ENCODE peak calls at places on chromosomes 12 and 14, in seven cellular contexts. B, L, F, T, Y, W and I are unnamed samples.

GRCh38 chr12:4858385-4858784 is 51.3 kb upstream of the KCNA1 start:
- DNase-seq in F (no peak), T (no peak), Y (peak; percentile 1), B (no peak), W (no peak), L (peak; percentile 21), I (no peak)

GRCh38 chr14:90489306-90489705 is 92.5 kb downstream of the CALM1 start:
- DNase-seq in B (no peak), Y (no peak), F (no peak), W (no peak), T (no peak), L (no peak), I (no peak)

GRCh38 chr14:33477752-33478151 is 473.1 kb downstream of the EGLN3 start:
- DNase-seq in F (no peak), Y (no peak), T (no peak), B (no peak), L (peak; percentile 67), W (no peak), I (no peak)

GRCh38 chr12:76020281-76020680 is 11.3 kb downstream of the PHLDA1 start:
- DNase-seq in B (no peak), T (peak; percentile 60), F (no peak), Y (no peak), L (no peak), W (peak; percentile 56), I (no peak)

GRCh38 chr12:121800694-121801600 is 2.9 kb upstream of the SETD1B start:
- DNase-seq in F (peak; percentile 36), T (peak; percentile 65), Y (peak; percentile 53), W (peak; percentile 61), B (peak; percentile 86), L (peak; percentile 60), I (peak; percentile 94)

GRCh38 chr14:62674833-62675232 is 370.4 kb downstream of the KCNH5 start:
- DNase-seq in F (no peak), W (no peak), T (no peak), L (no peak), Y (no peak), B (no peak), I (no peak)

GRCh38 chr14:78403278-78403815 is 233.2 kb downstream of the NRXN3 start:
- DNase-seq in L (no peak), T (no peak), W (no peak), B (no peak), F (no peak), Y (no peak), I (no peak)

GRCh38 chr12:57772429-57773322 is at the start of gene EEF1AKMT3:
- DNase-seq in F (no peak), Y (peak; percentile 64), T (no peak), L (no peak), W (no peak), B (peak; percentile 85), I (peak; percentile 82)

GRCh38 chr12:123801573-123802178 is 39.6 kb downstream of the DNAH10 start:
- DNase-seq in B (no peak), Y (peak; percentile 7), W (no peak), T (no peak), L (no peak), F (no peak), I (no peak)

GRCh38 chr14:61928300-61928699 is 166.1 kb downstream of the SNAPC1 start:
- DNase-seq in L (no peak), T (no peak), F (no peak), Y (no peak), B (no peak), W (no peak), I (no peak)

GRCh38 chr14:63276492-63277342 is 42.0 kb downstream of the GPHB5 start:
- DNase-seq in W (no peak), F (no peak), B (no peak), T (no peak), Y (peak; percentile 64), L (peak; percentile 71), I (no peak)

GRCh38 chr12:114123108-114123507 is 157.0 kb upstream of the RBM19 start:
- DNase-seq in L (no peak), B (no peak), W (no peak), T (no peak), F (no peak), Y (no peak), I (no peak)

GRCh38 chr12:57864811-57865751 is 18.6 kb upstream of the CTDSP2 start:
- DNase-seq in F (no peak), L (no peak), B (peak; percentile 93), W (peak; percentile 43), T (no peak), Y (peak; percentile 81), I (peak; percentile 91)

GRCh38 chr12:132597333-132598283 is 12.8 kb downstream of the LRCOL1 start:
- DNase-seq in Y (peak; percentile 53), L (no peak), W (no peak), T (no peak), B (no peak), F (no peak), I (no peak)

GRCh38 chr14:95023886-95024285 is 133.4 kb downstream of the DICER1 start:
- DNase-seq in B (no peak), T (no peak), Y (no peak), W (no peak), L (no peak), F (no peak), I (no peak)

GRCh38 chr14:75859746-75860145 is 122.0 kb downstream of the TGFB3 start:
- DNase-seq in W (no peak), T (no peak), L (no peak), F (no peak), Y (no peak), B (no peak), I (no peak)

GRCh38 chr14:95334044-95334443 is 14.3 kb upstream of the CLMN start:
- DNase-seq in F (no peak), T (no peak), L (no peak), B (no peak), Y (no peak), W (no peak), I (no peak)

GRCh38 chr12:115257791-115258190 is 573.8 kb upstream of the TBX3 start:
- DNase-seq in W (no peak), T (no peak), F (no peak), B (no peak), L (no peak), Y (no peak), I (no peak)

GRCh38 chr12:10395390-10395998 is 5.7 kb upstream of the KLRK1 start:
- DNase-seq in Y (no peak), L (peak; percentile 24), T (no peak), B (no peak), W (no peak), F (no peak), I (no peak)

GRCh38 chr14:103318750-103319419 is 15.2 kb upstream of the EIF5 start:
- DNase-seq in T (no peak), L (no peak), Y (no peak), F (no peak), W (no peak), B (no peak), I (no peak)

GRCh38 chr12:71456990-71457389 is 17.4 kb downstream of the LGR5 start:
- DNase-seq in L (peak; percentile 66), B (no peak), F (no peak), T (no peak), W (no peak), Y (no peak), I (no peak)

GRCh38 chr12:2693204-2693860 is 101.4 kb upstream of the FKBP4 start:
- DNase-seq in Y (no peak), L (no peak), B (no peak), T (no peak), W (no peak), F (no peak), I (no peak)

GRCh38 chr12:23945249-23945648 is 4.2 kb downstream of the SOX5 start:
- DNase-seq in F (no peak), B (no peak), Y (no peak), W (no peak), L (no peak), T (no peak), I (no peak)

GRCh38 chr12:14843425-14843887 is at the start of gene ART4:
- DNase-seq in Y (peak; percentile 96), B (no peak), T (no peak), F (no peak), W (no peak), L (no peak), I (peak; percentile 59)

GRCh38 chr14:102370305-102370809 is 7.6 kb downstream of the TECPR2 start:
- DNase-seq in W (no peak), Y (no peak), F (no peak), T (no peak), B (peak; percentile 64), L (peak; percentile 54), I (no peak)

GRCh38 chr12:5827591-5827990 is 117.5 kb downstream of the ANO2 start:
- DNase-seq in B (no peak), Y (no peak), F (no peak), T (no peak), W (no peak), L (no peak), I (no peak)

GRCh38 chr12:132165584-132165983 is 21.3 kb downstream of the NOC4L start:
- DNase-seq in T (no peak), B (peak; percentile 19), L (no peak), F (no peak), W (no peak), Y (no peak), I (peak; percentile 31)

GRCh38 chr12:29907486-29907885 is 123.7 kb upstream of the TMTC1 start:
- DNase-seq in Y (no peak), T (no peak), B (no peak), L (no peak), F (no peak), W (no peak), I (no peak)

GRCh38 chr14:30034049-30034635 is 106.5 kb upstream of the PRKD1 start:
- DNase-seq in W (no peak), L (no peak), B (no peak), T (no peak), Y (no peak), F (no peak), I (no peak)

GRCh38 chr12:119692410-119692809 is 24.5 kb downstream of the PRKAB1 start:
- DNase-seq in T (no peak), Y (peak; percentile 85), W (no peak), L (no peak), B (no peak), F (no peak), I (no peak)

GRCh38 chr12:112308652-112309051 is 73.6 kb downstream of the HECTD4 start:
- DNase-seq in F (no peak), B (no peak), Y (no peak), W (no peak), L (no peak), T (no peak), I (no peak)

GRCh38 chr12:120767071-120768024 is 41.7 kb downstream of the ACADS start:
- DNase-seq in T (no peak), B (no peak), L (no peak), W (no peak), F (no peak), Y (no peak), I (no peak)

GRCh38 chr14:20606190-20606901 is 15.2 kb upstream of the RNASE12 start:
- DNase-seq in Y (peak; percentile 55), W (no peak), B (no peak), L (peak; percentile 47), F (no peak), T (no peak), I (no peak)

GRCh38 chr12:53182836-53183235 is 2.1 kb upstream of the CSAD start:
- DNase-seq in B (no peak), L (peak; percentile 29), F (no peak), T (no peak), Y (peak; percentile 26), W (no peak), I (no peak)

GRCh38 chr12:115574831-115575230 is 702.7 kb downstream of the MED13L start:
- DNase-seq in W (no peak), T (no peak), F (no peak), L (no peak), B (no peak), Y (no peak), I (no peak)

GRCh38 chr12:25249951-25250738 is 584 bp downstream of the KRAS start:
- DNase-seq in F (no peak), T (peak; percentile 45), Y (peak; percentile 53), B (peak; percentile 86), L (peak; percentile 20), W (peak; percentile 31), I (peak; percentile 79)

GRCh38 chr12:102415515-102415914 is 64.8 kb downstream of the IGF1 start:
- DNase-seq in T (no peak), F (no peak), W (no peak), L (no peak), B (no peak), Y (no peak), I (no peak)

GRCh38 chr14:103594265-103594664 is 31.5 kb downstream of the COA8 start:
- DNase-seq in T (no peak), Y (no peak), F (peak; percentile 23), L (peak; percentile 93), B (no peak), W (no peak), I (no peak)